ENCODE peak calls at places on chromosomes 3 and 15, in eight cellular contexts. J, G, W, N, K, M, A and D are unnamed samples.

GRCh38 chr3:54507876-54508460 is 385.6 kb downstream of the CACNA2D3 start:
- DNase-seq in J (no peak), G (no peak), W (no peak), N (no peak), K (no peak), M (no peak), A (no peak), D (no peak)

GRCh38 chr15:85689729-85690128 is 105.0 kb downstream of the KLHL25 start:
- DNase-seq in J (peak), G (no peak), W (peak), N (no peak), K (no peak), M (peak), A (peak), D (no peak)

GRCh38 chr15:82317091-82317489 is 32.2 kb downstream of the GOLGA6L10 start:
- DNase-seq in J (no peak), G (no peak), W (no peak), N (no peak), K (no peak), M (no peak), A (no peak), D (no peak)

GRCh38 chr15:52427804-52428203 is 100.9 kb downstream of the MYO5A start:
- DNase-seq in J (peak), G (no peak), W (no peak), N (peak), K (no peak), M (peak), A (peak), D (no peak)

GRCh38 chr3:87969620-87970019 is 89.2 kb downstream of the CGGBP1 start:
- DNase-seq in J (no peak), G (no peak), W (no peak), N (no peak), K (no peak), M (no peak), A (no peak), D (no peak)

GRCh38 chr15:40763801-40764765 is at the start of gene GCHFR:
- DNase-seq in J (peak), G (peak), W (peak), N (peak), K (peak), M (peak), A (peak), D (peak)

GRCh38 chr3:151552589-151552988 is 91.7 kb upstream of the IGSF10 start:
- DNase-seq in J (no peak), G (no peak), W (no peak), N (no peak), K (no peak), M (no peak), A (no peak), D (no peak)

GRCh38 chr3:158091526-158091925 is 14.7 kb downstream of the SHOX2 start:
- DNase-seq in J (peak), G (no peak), W (no peak), N (no peak), K (no peak), M (no peak), A (no peak), D (no peak)

GRCh38 chr15:68220967-68221366 is 8.6 kb downstream of the CLN6 start:
- DNase-seq in J (no peak), G (peak), W (no peak), N (no peak), K (no peak), M (no peak), A (peak), D (no peak)

GRCh38 chr15:49423021-49423420 is at the start of gene FGF7:
- DNase-seq in J (peak), G (no peak), W (peak), N (peak), K (no peak), M (no peak), A (peak), D (no peak)

GRCh38 chr3:157129782-157130137 is 30.2 kb downstream of the CCNL1 start:
- DNase-seq in J (no peak), G (no peak), W (peak), N (no peak), K (no peak), M (no peak), A (no peak), D (no peak)

GRCh38 chr3:129343643-129344360 is 65.1 kb downstream of the HMCES start:
- DNase-seq in J (peak), G (no peak), W (peak), N (peak), K (peak), M (peak), A (no peak), D (no peak)

GRCh38 chr15:88623632-88624031 is 2.5 kb downstream of the AEN start:
- DNase-seq in J (no peak), G (no peak), W (no peak), N (no peak), K (no peak), M (no peak), A (no peak), D (no peak)
- H3K27ac ChIP-seq in J (peak), G (no peak), W (no peak), N (no peak), K (no peak), M (peak), A (no peak), D (peak)

GRCh38 chr3:12996181-12996506 is 77.1 kb downstream of the IQSEC1 start:
- DNase-seq in J (no peak), G (no peak), W (no peak), N (no peak), K (no peak), M (no peak), A (no peak), D (no peak)
- H3K27ac ChIP-seq in J (no peak), G (peak), W (no peak), N (no peak), K (no peak), M (peak), A (no peak), D (no peak)

DNA sequence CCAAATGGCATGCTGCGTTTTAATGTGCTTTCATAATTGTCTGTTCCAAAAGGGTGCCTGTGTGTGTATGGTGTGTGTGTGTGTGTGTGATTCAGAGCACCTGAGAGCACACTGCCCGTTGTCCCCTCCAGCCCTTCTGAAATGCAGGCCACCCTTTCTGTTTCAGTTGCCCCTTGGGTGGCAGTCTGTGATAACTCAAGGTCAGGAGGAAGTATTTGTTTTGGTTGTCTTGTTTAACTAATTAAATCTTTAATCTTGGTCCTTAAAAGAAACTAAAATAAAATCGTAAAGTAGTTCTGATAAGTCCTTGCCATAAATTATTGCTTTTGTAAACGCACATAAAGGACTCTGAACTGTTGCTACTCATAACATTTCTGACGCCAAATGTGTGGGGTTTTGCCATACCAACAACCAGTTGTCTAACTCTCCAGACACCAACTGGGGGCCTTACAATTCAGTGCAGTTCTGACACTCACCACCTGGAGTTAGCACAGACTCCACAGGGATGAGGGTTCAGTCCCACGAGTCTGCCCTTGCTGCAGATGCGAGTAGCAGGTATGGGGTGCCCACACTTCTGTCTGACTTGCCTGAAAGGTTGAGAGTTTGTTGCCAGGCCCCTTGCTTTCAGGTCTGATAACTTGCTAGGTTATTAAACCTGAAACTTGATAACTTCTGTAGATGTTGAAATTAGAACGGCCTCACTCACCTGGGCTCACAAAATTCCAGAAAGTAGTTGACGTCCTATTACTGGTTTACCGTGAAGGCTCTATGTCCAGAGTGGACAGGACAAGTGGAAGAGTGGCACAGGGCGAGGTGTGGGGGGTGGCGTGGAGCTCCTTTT is 157.3 kb downstream of the IGF1R start:
- DNase-seq in J (no peak), G (no peak), W (no peak), N (no peak), K (no peak), M (no peak), A (no peak), D (no peak)
- H3K27ac ChIP-seq in J (no peak), G (no peak), W (no peak), N (peak), K (no peak), M (no peak), A (no peak), D (no peak)

GRCh38 chr3:62178739-62179600 is 194.4 kb downstream of the FEZF2 start:
- DNase-seq in J (no peak), G (no peak), W (no peak), N (no peak), K (no peak), M (no peak), A (no peak), D (no peak)
- H3K27ac ChIP-seq in J (no peak), G (no peak), W (no peak), N (peak), K (no peak), M (no peak), A (no peak), D (no peak)

DNA sequence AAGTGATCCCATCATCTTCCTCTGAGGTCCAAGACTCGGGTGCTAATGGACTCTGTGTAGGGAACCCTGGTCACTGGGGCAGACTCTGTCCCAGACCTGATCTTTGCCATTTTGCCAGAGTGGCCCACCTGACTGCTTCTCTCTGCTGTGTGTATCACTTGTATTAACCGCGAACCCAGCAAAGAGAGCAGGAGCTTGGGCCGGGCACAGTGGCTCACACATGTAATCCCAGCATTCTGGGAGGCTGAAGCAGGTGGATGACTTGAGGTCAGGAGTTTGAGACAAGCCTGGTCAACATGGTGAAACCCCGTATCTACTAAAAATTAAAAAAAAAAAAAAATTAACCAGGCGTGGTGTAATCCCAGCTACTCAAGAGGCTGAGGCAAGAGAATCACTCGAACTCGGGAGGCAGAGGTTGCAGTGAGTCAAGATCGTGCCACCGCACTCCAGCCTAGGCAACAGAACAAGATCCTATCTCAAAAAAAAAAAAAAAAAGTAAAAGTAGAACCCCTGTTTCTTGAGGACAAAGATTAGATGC is 32.9 kb upstream of the CYP11A1 start:
- DNase-seq in J (no peak), G (no peak), W (no peak), N (no peak), K (no peak), M (no peak), A (no peak), D (no peak)
- H3K27ac ChIP-seq in J (no peak), G (no peak), W (no peak), N (no peak), K (no peak), M (no peak), A (no peak), D (peak)

GRCh38 chr3:155093261-155093660 is 13.1 kb downstream of the MME start:
- DNase-seq in J (no peak), G (no peak), W (no peak), N (no peak), K (no peak), M (no peak), A (no peak), D (no peak)
- H3K27ac ChIP-seq in J (no peak), G (no peak), W (no peak), N (no peak), K (no peak), M (no peak), A (no peak), D (no peak)

GRCh38 chr3:171827385-171827784 is 15.8 kb upstream of the TMEM212 start:
- DNase-seq in J (no peak), G (no peak), W (no peak), N (no peak), K (no peak), M (no peak), A (no peak), D (no peak)

GRCh38 chr3:171822707-171823106 is 12.4 kb upstream of the PLD1 start:
- DNase-seq in J (no peak), G (no peak), W (no peak), N (no peak), K (no peak), M (no peak), A (no peak), D (no peak)

GRCh38 chr3:171824076-171824475 is 13.8 kb upstream of the PLD1 start:
- DNase-seq in J (no peak), G (no peak), W (no peak), N (no peak), K (no peak), M (peak), A (no peak), D (no peak)

GRCh38 chr3:171825222-171825828 is 15.0 kb upstream of the PLD1 start:
- DNase-seq in J (peak), G (no peak), W (no peak), N (no peak), K (no peak), M (no peak), A (no peak), D (no peak)

GRCh38 chr3:171824824-171825221 is 14.5 kb upstream of the PLD1 start:
- DNase-seq in J (no peak), G (no peak), W (no peak), N (no peak), K (no peak), M (no peak), A (no peak), D (no peak)
- H3K27ac ChIP-seq in J (peak), G (no peak), W (no peak), N (no peak), K (no peak), M (peak), A (no peak), D (no peak)

GRCh38 chr3:192080336-192080735 is 619.4 kb downstream of the PYDC2 start:
- DNase-seq in J (no peak), G (no peak), W (no peak), N (no peak), K (no peak), M (no peak), A (no peak), D (no peak)
- H3K27ac ChIP-seq in J (no peak), G (no peak), W (no peak), N (no peak), K (no peak), M (no peak), A (no peak), D (no peak)

GRCh38 chr15:45199136-45199810 is 11.5 kb upstream of the SHF start:
- DNase-seq in J (peak), G (no peak), W (peak), N (peak), K (no peak), M (peak), A (no peak), D (peak)

GRCh38 chr15:45203182-45203581 is 15.4 kb upstream of the SHF start:
- DNase-seq in J (no peak), G (no peak), W (no peak), N (no peak), K (no peak), M (peak), A (no peak), D (no peak)

GRCh38 chr15:45201557-45202246 is 13.9 kb upstream of the SHF start:
- DNase-seq in J (no peak), G (no peak), W (no peak), N (no peak), K (no peak), M (no peak), A (no peak), D (no peak)

GRCh38 chr15:45200001-45200798 is 12.4 kb upstream of the SHF start:
- DNase-seq in J (peak), G (peak), W (peak), N (peak), K (peak), M (peak), A (peak), D (peak)

DNA sequence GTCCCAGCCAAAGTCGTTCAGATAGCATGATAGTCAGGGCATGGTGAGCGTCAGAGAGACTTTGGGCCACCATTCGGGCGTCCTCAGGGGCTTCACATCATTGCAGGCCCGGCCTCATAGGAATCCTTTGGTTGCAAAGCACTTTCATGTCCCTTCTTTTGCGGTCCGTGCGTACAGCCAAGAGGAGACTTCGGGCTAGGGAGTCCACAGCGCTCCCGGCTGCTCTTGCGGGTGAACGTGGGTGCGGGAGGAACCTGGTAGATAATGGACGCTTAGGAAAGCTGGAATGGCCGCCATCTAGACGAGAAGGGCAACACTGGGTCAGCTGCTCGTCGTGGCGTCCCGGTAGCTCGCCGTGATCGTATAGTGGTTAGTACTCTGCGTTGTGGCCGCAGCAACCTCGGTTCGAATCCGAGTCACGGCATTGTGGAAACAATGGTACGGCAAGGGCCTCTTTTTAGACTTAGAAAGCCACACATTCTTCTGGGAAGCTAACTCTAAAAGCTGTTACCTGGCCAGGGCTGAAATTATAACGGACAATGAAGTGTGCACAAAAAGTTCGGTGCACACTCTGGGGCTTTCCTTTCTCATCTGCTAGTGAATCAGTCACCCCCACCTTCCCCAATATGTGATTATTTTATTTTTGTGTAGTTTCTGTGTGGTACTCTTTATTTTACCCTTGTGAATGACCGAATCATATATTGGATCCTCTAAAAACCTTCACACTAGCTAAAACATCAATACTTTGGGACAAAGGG is 13.2 kb upstream of the SHF start:
- DNase-seq in J (peak), G (peak), W (peak), N (peak), K (peak), M (peak), A (peak), D (peak)
- H3K27ac ChIP-seq in J (peak), G (peak), W (peak), N (peak), K (peak), M (peak), A (peak), D (peak)

GRCh38 chr3:125004196-125004595 is 51.6 kb downstream of the HEG1 start:
- DNase-seq in J (no peak), G (no peak), W (no peak), N (no peak), K (no peak), M (no peak), A (no peak), D (no peak)
- H3K27ac ChIP-seq in J (peak), G (no peak), W (no peak), N (peak), K (no peak), M (peak), A (no peak), D (no peak)